ENCODE peak calls at places on chromosomes 6 and 20, in nine cellular contexts. N is NCI-H146; R is amygdala; A is ureter; I is cardiac fibroblast; C is activated CD4-positive, alpha-beta T cell treated with anti-CD3 and anti-CD28 coated beads for 48 hours; Q is fibroblast of the aortic adventitia; D is left cardiac atrium; H is kidney. V is an unnamed sample.

GRCh38 chr20:1275919-1276318 is 9.8 kb downstream of the SNPH start:
- DNase-seq in C (no peak), D (no peak), H (no peak), A (peak; percentile 18), R (no peak), I (no peak), N (no peak), Q (no peak), V (no peak)

GRCh38 chr20:53595018-53595378 is 1.4 kb upstream of the ZNF217 start:
- DNase-seq in I (no peak), Q (no peak), D (no peak), N (no peak), C (no peak), A (no peak), R (no peak), H (no peak), V (no peak)

GRCh38 chr20:62696431-62696957 is 12.1 kb upstream of the NTSR1 start:
- DNase-seq in Q (no peak), D (no peak), I (no peak), A (no peak), C (no peak), H (no peak), N (no peak), R (no peak), V (no peak)

GRCh38 chr6:37259191-37259590 is 1.2 kb upstream of the TMEM217 start:
- DNase-seq in Q (peak; percentile 31), C (no peak), D (no peak), R (no peak), I (peak; percentile 48), A (no peak), H (no peak), N (no peak), V (peak; percentile 45)

GRCh38 chr20:53080412-53080962 is 108.3 kb downstream of the TSHZ2 start:
- DNase-seq in D (no peak), A (no peak), Q (no peak), R (no peak), I (no peak), N (no peak), C (no peak), H (no peak), V (no peak)

GRCh38 chr20:63417213-63418120 is 55.0 kb downstream of the KCNQ2 start:
- DNase-seq in Q (no peak), N (no peak), A (no peak), D (no peak), H (no peak), R (no peak), I (no peak), C (no peak), V (no peak)

GRCh38 chr6:46784535-46784934 is 8.7 kb upstream of the MEP1A start:
- DNase-seq in H (no peak), I (no peak), A (no peak), N (no peak), Q (no peak), C (no peak), D (no peak), R (no peak), V (no peak)

GRCh38 chr20:8036771-8037170 is 17.2 kb upstream of the TMX4 start:
- DNase-seq in H (no peak), I (no peak), D (no peak), N (no peak), R (no peak), A (no peak), Q (no peak), C (no peak), V (no peak)

GRCh38 chr6:20657274-20657800 is 123.1 kb downstream of the CDKAL1 start:
- DNase-seq in N (no peak), I (peak; percentile 22), C (no peak), Q (no peak), A (no peak), R (no peak), D (no peak), H (no peak), V (no peak)

GRCh38 chr6:139349464-139350020 is 24.9 kb downstream of the CITED2 start:
- DNase-seq in I (no peak), C (no peak), N (peak; percentile 25), R (no peak), H (no peak), D (no peak), Q (no peak), A (peak; percentile 52), V (no peak)

GRCh38 chr6:158575550-158575949 is 15.7 kb downstream of the TMEM181 start:
- DNase-seq in A (no peak), Q (peak; percentile 76), H (no peak), N (no peak), I (no peak), D (no peak), R (no peak), C (no peak), V (no peak)

GRCh38 chr20:32993484-32994050 is 10.7 kb downstream of the SUN5 start:
- DNase-seq in N (no peak), H (no peak), Q (no peak), R (no peak), A (no peak), D (no peak), I (no peak), C (peak; percentile 22), V (no peak)

GRCh38 chr20:63979549-63980316 is at the start of gene SAMD10:
- DNase-seq in R (no peak), A (no peak), H (peak; percentile 88), Q (no peak), I (peak; percentile 15), C (peak; percentile 90), D (peak; percentile 50), N (peak; percentile 68), V (peak; percentile 68)

GRCh38 chr20:35823147-35823546 is 51.3 kb downstream of the PHF20 start:
- DNase-seq in C (no peak), D (no peak), I (peak; percentile 19), N (no peak), R (no peak), A (no peak), H (no peak), Q (no peak), V (no peak)

GRCh38 chr6:101088594-101088993 is 207.5 kb upstream of the ASCC3 start:
- DNase-seq in N (no peak), H (no peak), C (no peak), A (no peak), R (no peak), Q (peak; percentile 55), I (peak; percentile 21), D (no peak), V (no peak)

GRCh38 chr6:169445227-169445626 is 191.6 kb upstream of the THBS2 start:
- DNase-seq in H (no peak), Q (no peak), N (peak; percentile 73), C (no peak), R (no peak), D (no peak), I (no peak), A (no peak), V (no peak)

GRCh38 chr6:32792901-32793400 is 23.9 kb downstream of the HLA-DOB start:
- DNase-seq in H (no peak), Q (no peak), A (no peak), I (no peak), C (no peak), N (no peak), D (no peak), R (no peak), V (no peak)

GRCh38 chr20:32600681-32601237 is 15.6 kb upstream of the NOL4L start:
- DNase-seq in A (no peak), I (no peak), C (no peak), N (no peak), D (no peak), H (no peak), R (no peak), Q (no peak), V (no peak)

GRCh38 chr6:148985499-148985898 is 238.7 kb downstream of the UST start:
- DNase-seq in Q (no peak), R (no peak), N (no peak), A (no peak), H (no peak), C (no peak), D (no peak), I (no peak), V (no peak)

GRCh38 chr6:127924440-127924839 is 23.6 kb upstream of the THEMIS start:
- DNase-seq in A (no peak), C (no peak), H (no peak), I (no peak), R (no peak), N (no peak), D (no peak), Q (no peak), V (peak; percentile 66)

GRCh38 chr6:27531772-27532459 is 59.0 kb upstream of the ZNF184 start:
- DNase-seq in H (no peak), Q (no peak), A (no peak), I (peak; percentile 11), C (no peak), N (peak; percentile 3), D (no peak), R (no peak), V (no peak)

GRCh38 chr6:106300944-106301343 is 24.6 kb downstream of the ATG5 start:
- DNase-seq in I (peak; percentile 74), H (no peak), N (no peak), D (no peak), A (no peak), Q (peak; percentile 79), R (no peak), C (no peak), V (peak; percentile 76)

GRCh38 chr6:150751296-150751695 is 114.2 kb upstream of the MTHFD1L start:
- DNase-seq in C (no peak), Q (peak; percentile 33), D (no peak), H (no peak), N (no peak), I (peak; percentile 22), R (no peak), A (no peak), V (no peak)

GRCh38 chr6:90194371-90194841 is 102.2 kb downstream of the BACH2 start:
- DNase-seq in D (no peak), C (peak; percentile 44), N (no peak), I (peak; percentile 46), Q (peak; percentile 84), R (no peak), A (no peak), H (no peak), V (peak; percentile 74)

GRCh38 chr20:18331694-18332093 is 43.4 kb downstream of the ZNF133 start:
- DNase-seq in I (no peak), A (no peak), C (no peak), N (no peak), R (no peak), H (no peak), D (no peak), Q (no peak), V (no peak)

GRCh38 chr6:33933101-33933500 is 129.3 kb upstream of the MLN start:
- DNase-seq in R (no peak), A (no peak), I (no peak), H (no peak), C (no peak), N (no peak), D (no peak), Q (no peak), V (no peak)

GRCh38 chr20:2942439-2942838 is 69.2 kb downstream of the PTPRA start:
- DNase-seq in C (no peak), Q (peak; percentile 78), I (peak; percentile 54), A (no peak), N (no peak), D (no peak), H (no peak), R (no peak), V (peak; percentile 75)

GRCh38 chr6:157861814-157862213 is 38.8 kb downstream of the SNX9 start:
- DNase-seq in R (no peak), N (no peak), D (no peak), I (peak; percentile 72), Q (peak; percentile 74), A (no peak), C (no peak), H (no peak), V (peak; percentile 69)

GRCh38 chr6:142763205-142763604 is 181.8 kb downstream of the HIVEP2 start:
- DNase-seq in D (no peak), I (peak; percentile 65), Q (peak; percentile 33), H (no peak), R (no peak), C (no peak), N (no peak), A (no peak), V (no peak)

GRCh38 chr6:109428889-109429477 is 11.4 kb downstream of the PPIL6 start:
- DNase-seq in H (no peak), N (no peak), Q (peak; percentile 85), R (no peak), I (peak; percentile 50), A (no peak), C (no peak), D (no peak), V (peak; percentile 30)

GRCh38 chr20:53343433-53343832 is 250.2 kb downstream of the ZNF217 start:
- DNase-seq in C (no peak), N (peak; percentile 5), D (no peak), H (no peak), A (no peak), I (no peak), R (no peak), Q (no peak), V (no peak)

V was measured in choroid plexus epithelial cell.